ENCODE peak calls at places on chromosomes 2 and 18, in seven cellular contexts. G is stimulated activated CD4-positive, alpha-beta T cell treated with anti-CD3 and anti-CD28 coated beads, Interleukin-1b, Interleukin-23, amount 100 ng/mL, for 48 hours; L is sciatic nerve; Y is fibroblast of gingiva; X is NCI-H1092 treated with DMSO at 0.1 percent for 48 hours; H is activated CD4-positive, alpha-beta T cell treated with anti-CD3 and anti-CD28 coated beads, Interleukin-2, amount 10 ng/mL, durations not matched to agents 7 days and 5 days; B is activated naive CD8-positive, alpha-beta T cell treated with anti-CD3 and anti-CD28 coated beads, Interleukin-2, amount 50 U/mL, for 24 hours. W is an unnamed sample.

GRCh38 chr2:179239194-179239593 is 25.4 kb downstream of the SESTD1 start:
- DNase-seq in G (no peak), L (no peak), Y (no peak), X (no peak), H (peak; percentile 8), B (no peak), W (no peak)

GRCh38 chr2:171893196-171893823 is 734 bp downstream of the SLC25A12 start:
- DNase-seq in G (no peak), L (no peak), Y (no peak), X (no peak), H (no peak), B (no peak), W (no peak)

GRCh38 chr2:191321861-191322662 is 76.9 kb downstream of the MYO1B start:
- DNase-seq in G (no peak), L (no peak), Y (peak; percentile 22), X (no peak), H (peak; percentile 20), B (peak; percentile 10), W (no peak)

GRCh38 chr18:35458271-35458670 is 39.5 kb downstream of the INO80C start:
- DNase-seq in G (no peak), L (no peak), Y (no peak), X (peak; percentile 62), H (no peak), B (no peak), W (no peak)

GRCh38 chr2:29322011-29322410 is 206.8 kb downstream of the CLIP4 start:
- DNase-seq in G (peak; percentile 58), L (no peak), Y (no peak), X (no peak), H (no peak), B (no peak), W (no peak)

GRCh38 chr2:96301897-96302296 is 3.4 kb downstream of the SNRNP200 start:
- DNase-seq in G (no peak), L (no peak), Y (no peak), X (no peak), H (no peak), B (no peak), W (no peak)

GRCh38 chr2:37156071-37156856 is 516 bp downstream of the EIF2AK2 start:
- DNase-seq in G (peak; percentile 11), L (peak; percentile 66), Y (peak; percentile 46), X (peak; percentile 16), H (peak; percentile 46), B (peak; percentile 45), W (peak; percentile 79)

GRCh38 chr2:70124983-70125480 is 37.8 kb downstream of the PCBP1 start:
- DNase-seq in G (peak; percentile 53), L (peak; percentile 88), Y (peak; percentile 53), X (peak; percentile 71), H (peak; percentile 58), B (peak; percentile 68), W (peak; percentile 80)

GRCh38 chr18:22913861-22914260 is 19.3 kb upstream of the RBBP8 start:
- DNase-seq in G (no peak), L (no peak), Y (no peak), X (no peak), H (no peak), B (no peak), W (no peak)

GRCh38 chr18:32548688-32549087 is 78.0 kb upstream of the GAREM1 start:
- DNase-seq in G (no peak), L (no peak), Y (no peak), X (peak; percentile 96), H (no peak), B (no peak), W (no peak)

GRCh38 chr18:62784966-62785413 is 69.6 kb downstream of the PHLPP1 start:
- DNase-seq in G (no peak), L (no peak), Y (no peak), X (no peak), H (no peak), B (no peak), W (no peak)

GRCh38 chr2:165406053-165406628 is 63.4 kb upstream of the CSRNP3 start:
- DNase-seq in G (no peak), L (no peak), Y (no peak), X (no peak), H (no peak), B (no peak), W (no peak)

GRCh38 chr2:34670482-34670881 is 1071.4 kb upstream of the FAM98A start:
- DNase-seq in G (no peak), L (no peak), Y (no peak), X (no peak), H (no peak), B (no peak), W (no peak)

GRCh38 chr18:11366410-11366809 is 217.0 kb upstream of the PIEZO2 start:
- DNase-seq in G (no peak), L (no peak), Y (peak; percentile 81), X (no peak), H (no peak), B (no peak), W (no peak)

GRCh38 chr2:191645807-191646611 is 31.9 kb upstream of the NABP1 start:
- DNase-seq in G (no peak), L (no peak), Y (no peak), X (no peak), H (no peak), B (no peak), W (no peak)

GRCh38 chr18:5568416-5568815 is 24.6 kb upstream of the EPB41L3 start:
- DNase-seq in G (no peak), L (no peak), Y (no peak), X (no peak), H (no peak), B (no peak), W (no peak)

GRCh38 chr2:165382362-165382761 is 87.1 kb upstream of the CSRNP3 start:
- DNase-seq in G (no peak), L (no peak), Y (no peak), X (no peak), H (no peak), B (no peak), W (no peak)

GRCh38 chr2:180763249-180763989 is 217.0 kb upstream of the UBE2E3 start:
- DNase-seq in G (no peak), L (no peak), Y (no peak), X (peak; percentile 28), H (no peak), B (no peak), W (no peak)

GRCh38 chr2:226904592-226904991 is 68.7 kb downstream of the RHBDD1 start:
- DNase-seq in G (peak; percentile 43), L (no peak), Y (no peak), X (no peak), H (no peak), B (peak; percentile 12), W (no peak)

GRCh38 chr2:151040036-151040435 is 221.6 kb downstream of the RBM43 start:
- DNase-seq in G (no peak), L (no peak), Y (peak; percentile 62), X (no peak), H (no peak), B (no peak), W (no peak)

GRCh38 chr2:133568172-133568571 is at the start of gene NCKAP5:
- DNase-seq in G (no peak), L (peak; percentile 61), Y (no peak), X (no peak), H (no peak), B (no peak), W (no peak)

GRCh38 chr2:28038722-28039121 is 148.2 kb downstream of the BABAM2 start:
- DNase-seq in G (no peak), L (no peak), Y (no peak), X (no peak), H (no peak), B (no peak), W (no peak)

W was measured in coronary artery.